ENCODE peak calls at places on chromosome 2, in six cellular contexts. A, K, W, E, Z and S are unnamed samples.

GRCh38 chr2:64989982-64990614 is 899 bp downstream of the SLC1A4 start:
- DNase-seq in A (peak), K (no peak), W (no peak), E (no peak), Z (no peak), S (peak)

GRCh38 chr2:10499911-10500521 is 51.9 kb upstream of the ODC1 start:
- DNase-seq in A (no peak), K (no peak), W (no peak), E (no peak), Z (no peak), S (no peak)

GRCh38 chr2:219230201-219230540 is 565 bp downstream of the ANKZF1 start:
- DNase-seq in A (peak), K (peak), W (peak), E (peak), Z (no peak), S (peak)

GRCh38 chr2:2332381-2332780 is 1.3 kb upstream of the MYT1L start:
- DNase-seq in A (no peak), K (no peak), W (no peak), E (no peak), Z (no peak), S (no peak)

GRCh38 chr2:8380573-8380972 is 301.3 kb upstream of the ID2 start:
- DNase-seq in A (no peak), K (no peak), W (no peak), E (no peak), Z (no peak), S (no peak)

GRCh38 chr2:197704434-197705142 is 581 bp upstream of the MARS2 start:
- DNase-seq in A (peak), K (no peak), W (no peak), E (no peak), Z (no peak), S (no peak)

GRCh38 chr2:162992828-162993227 is 154.3 kb upstream of the KCNH7 start:
- DNase-seq in A (no peak), K (no peak), W (no peak), E (no peak), Z (no peak), S (peak)

GRCh38 chr2:231884438-231885140 is 41.6 kb downstream of the NPPC start:
- DNase-seq in A (no peak), K (no peak), W (no peak), E (no peak), Z (no peak), S (no peak)

GRCh38 chr2:240339411-240340360 is 95.8 kb upstream of the GPC1 start:
- DNase-seq in A (no peak), K (no peak), W (no peak), E (no peak), Z (no peak), S (no peak)

GRCh38 chr2:128445533-128445900 is 126.8 kb upstream of the HS6ST1 start:
- DNase-seq in A (no peak), K (no peak), W (no peak), E (no peak), Z (no peak), S (no peak)

GRCh38 chr2:55985406-55985805 is 61.8 kb upstream of the EFEMP1 start:
- DNase-seq in A (no peak), K (no peak), W (no peak), E (no peak), Z (no peak), S (no peak)

GRCh38 chr2:29336741-29337340 is 221.6 kb downstream of the CLIP4 start:
- DNase-seq in A (no peak), K (no peak), W (no peak), E (no peak), Z (no peak), S (no peak)

GRCh38 chr2:189821953-189822748 is 37.9 kb downstream of the PMS1 start:
- DNase-seq in A (no peak), K (peak), W (peak), E (peak), Z (peak), S (peak)

GRCh38 chr2:112542974-112543760 is 902 bp downstream of the POLR1B start:
- DNase-seq in A (no peak), K (peak), W (peak), E (peak), Z (peak), S (peak)

GRCh38 chr2:109609352-109610024 is 4.3 kb downstream of the SEPTIN10 start:
- DNase-seq in A (no peak), K (no peak), W (peak), E (peak), Z (peak), S (peak)

GRCh38 chr2:56757884-56758545 is 574.2 kb downstream of the CCDC85A start:
- DNase-seq in A (no peak), K (no peak), W (no peak), E (no peak), Z (peak), S (no peak)

GRCh38 chr2:60550151-60550983 is 3.1 kb downstream of the BCL11A start:
- DNase-seq in A (peak), K (peak), W (peak), E (peak), Z (peak), S (peak)

GRCh38 chr2:51559026-51559425 is 527.1 kb upstream of the NRXN1 start:
- DNase-seq in A (no peak), K (no peak), W (peak), E (no peak), Z (no peak), S (no peak)

GRCh38 chr2:74957886-74958276 is 562 bp upstream of the POLE4 start:
- DNase-seq in A (no peak), K (no peak), W (no peak), E (no peak), Z (no peak), S (no peak)

GRCh38 chr2:233233618-233234230 is 17.7 kb upstream of the ATG16L1 start:
- DNase-seq in A (no peak), K (no peak), W (no peak), E (no peak), Z (no peak), S (no peak)

GRCh38 chr2:231001921-231002320 is 6.0 kb downstream of the SPATA3 start:
- DNase-seq in A (no peak), K (no peak), W (no peak), E (peak), Z (peak), S (no peak)

GRCh38 chr2:47052847-47053246 is 102.3 kb downstream of the STPG4 start:
- DNase-seq in A (no peak), K (no peak), W (no peak), E (no peak), Z (no peak), S (no peak)

GRCh38 chr2:3302421-3302750 is 75.2 kb downstream of the EIPR1 start:
- DNase-seq in A (no peak), K (peak), W (no peak), E (no peak), Z (no peak), S (no peak)

GRCh38 chr2:9250091-9250490 is 43.5 kb downstream of the ASAP2 start:
- DNase-seq in A (no peak), K (no peak), W (no peak), E (no peak), Z (no peak), S (peak)

GRCh38 chr2:232276739-232277313 is 101.7 kb upstream of the ALPP start:
- DNase-seq in A (no peak), K (no peak), W (no peak), E (no peak), Z (no peak), S (no peak)

GRCh38 chr2:2181505-2181904 is 149.6 kb downstream of the MYT1L start:
- DNase-seq in A (no peak), K (peak), W (no peak), E (no peak), Z (no peak), S (no peak)

GRCh38 chr2:85439986-85440385 is 21.5 kb downstream of the SH2D6 start:
- DNase-seq in A (no peak), K (no peak), W (no peak), E (no peak), Z (no peak), S (no peak)

GRCh38 chr2:85436836-85437487 is 18.4 kb downstream of the SH2D6 start:
- DNase-seq in A (no peak), K (no peak), W (no peak), E (no peak), Z (no peak), S (no peak)

GRCh38 chr2:85439111-85439477 is 20.6 kb downstream of the SH2D6 start:
- DNase-seq in A (no peak), K (no peak), W (no peak), E (no peak), Z (no peak), S (no peak)

GRCh38 chr2:85437488-85438290 is 19.2 kb downstream of the SH2D6 start:
- DNase-seq in A (peak), K (peak), W (peak), E (peak), Z (peak), S (peak)

DNA sequence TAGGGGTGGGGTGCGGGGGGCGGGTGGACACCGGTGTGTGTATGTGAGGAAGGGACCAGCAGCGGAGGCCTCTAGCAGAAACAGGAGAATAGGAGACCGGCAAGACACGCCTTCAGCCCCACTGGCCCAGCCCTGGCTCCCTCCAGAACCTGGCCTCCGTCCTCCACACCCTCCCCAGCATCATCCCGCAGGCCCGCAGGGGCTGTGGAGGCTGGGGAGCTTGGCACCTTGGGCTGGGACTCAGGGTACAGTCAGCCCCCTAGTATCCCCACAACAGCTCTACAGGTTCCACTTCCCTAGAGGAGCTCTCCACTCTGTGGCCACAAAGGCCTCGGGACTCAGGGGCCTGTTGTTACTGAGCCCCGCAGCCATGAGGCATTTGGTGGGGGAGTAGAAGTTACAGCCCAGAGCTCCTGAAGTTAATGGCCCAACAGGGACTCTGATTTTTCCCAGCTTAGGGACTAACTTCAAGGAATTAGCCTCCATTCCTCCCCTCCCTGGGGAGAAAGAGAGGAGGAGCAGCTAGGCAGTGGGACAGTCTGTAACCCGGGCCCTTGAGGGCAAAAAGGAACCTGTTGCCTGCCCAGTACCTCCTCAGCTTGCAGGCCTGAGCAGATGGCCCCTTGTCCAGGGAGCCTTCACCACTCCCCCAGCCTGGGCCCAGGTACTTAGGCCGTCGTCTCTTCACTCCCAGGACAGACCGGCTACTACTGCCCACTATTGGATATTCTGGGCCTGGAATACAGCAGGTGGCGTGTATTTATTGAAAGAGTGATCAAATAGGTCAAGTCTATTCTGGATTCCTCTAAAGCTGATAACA is 20.0 kb downstream of the SH2D6 start:
- DNase-seq in A (no peak), K (no peak), W (no peak), E (no peak), Z (no peak), S (no peak)
- H3K4me3 ChIP-seq in A (peak), K (no peak), W (peak), E (peak), Z (no peak), S (no peak)

GRCh38 chr2:241665731-241666440 is 20.7 kb downstream of the DTYMK start:
- DNase-seq in A (no peak), K (no peak), W (no peak), E (peak), Z (no peak), S (no peak)
- TF ChIP-seq CTCF in A (no peak), K (no peak), W (no peak), E (no peak), Z (no peak), S (no peak)

GRCh38 chr2:15673919-15674636 is 82.4 kb downstream of the DDX1 start:
- DNase-seq in A (no peak), K (no peak), W (peak), E (no peak), Z (peak), S (peak)
- H3K4me3 ChIP-seq in A (no peak), K (no peak), W (no peak), E (no peak), Z (no peak), S (no peak)

DNA sequence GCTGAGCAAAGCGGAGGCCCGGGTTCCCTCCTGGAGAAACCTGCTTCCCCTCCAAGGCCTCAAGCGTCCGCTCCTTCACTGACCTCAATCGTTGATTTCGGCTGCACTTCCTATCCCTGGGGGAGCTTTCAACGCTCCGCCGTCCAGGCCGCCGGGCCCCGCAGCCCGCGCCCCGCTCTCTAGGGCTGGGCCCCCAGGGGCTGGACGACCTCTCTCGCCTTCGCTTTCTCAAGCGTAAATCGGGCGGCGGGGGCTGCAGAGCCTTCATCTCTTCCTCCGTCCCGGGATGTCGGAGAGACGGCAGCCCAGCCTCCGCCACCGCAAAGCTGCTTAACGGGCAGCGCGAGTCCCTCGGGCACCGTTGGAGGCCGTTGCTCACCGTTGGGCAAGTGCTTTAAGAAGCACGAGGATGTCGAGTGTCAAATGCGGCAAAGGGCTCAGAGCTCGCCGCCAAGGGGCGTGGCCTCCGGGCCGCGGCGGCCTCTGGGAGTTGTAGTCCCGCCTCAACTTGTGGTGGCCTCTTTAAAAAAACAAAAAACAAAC is 8.5 kb downstream of the HES6 start:
- DNase-seq in A (peak), K (no peak), W (peak), E (peak), Z (peak), S (peak)
- TF ChIP-seq CTCF in A (no peak), K (no peak), W (no peak), E (no peak), Z (no peak), S (no peak)